ENCODE peak calls at places on chromosome 16, in six cellular contexts. E is NCI-H460, C is HT1080, J is EH, M is GOT3, X is ELR. A is an unnamed sample.

GRCh38 chr16:46929378-46930332 is 43.8 kb downstream of the DNAJA2 start:
- DNase-seq in C (peak), X (peak), E (peak), J (peak), M (peak), A (peak)

GRCh38 chr16:75733305-75734141 is 7.2 kb upstream of the CPHXL start:
- DNase-seq in J (peak), M (no peak), C (no peak), X (no peak), E (no peak), A (peak)

GRCh38 chr16:88526906-88527185 is 43.4 kb upstream of the ZC3H18 start:
- DNase-seq in C (no peak), E (no peak), J (no peak), M (no peak), X (no peak), A (no peak)

GRCh38 chr16:66858740-66859396 is 14.7 kb downstream of the CA7 start:
- DNase-seq in J (peak), X (peak), M (no peak), E (no peak), C (peak), A (peak)

GRCh38 chr16:70582280-70582978 is 58.8 kb downstream of the SF3B3 start:
- DNase-seq in C (no peak), E (no peak), M (no peak), J (peak), X (peak), A (no peak)

GRCh38 chr16:47920709-47921108 is 235.1 kb downstream of the ABCC12 start:
- DNase-seq in M (no peak), J (no peak), X (no peak), C (no peak), E (no peak), A (no peak)

GRCh38 chr16:86590501-86591144 is 12.3 kb downstream of the FOXL1 start:
- DNase-seq in E (peak), C (peak), X (peak), J (peak), M (no peak), A (peak)

GRCh38 chr16:57616871-57617270 is 11.6 kb upstream of the ADGRG1 start:
- DNase-seq in J (no peak), E (no peak), X (no peak), C (no peak), M (no peak), A (no peak)

GRCh38 chr16:85800321-85800669 is 800 bp downstream of the COX4I1 start:
- DNase-seq in E (no peak), X (peak), M (no peak), C (no peak), J (peak), A (no peak)

GRCh38 chr16:23148513-23149266 is 562 bp downstream of the USP31 start:
- DNase-seq in M (no peak), J (peak), X (peak), C (peak), E (peak), A (peak)

GRCh38 chr16:11254913-11255736 is 879 bp downstream of the SOCS1 start:
- DNase-seq in X (peak), C (no peak), J (peak), M (no peak), E (no peak), A (peak)

GRCh38 chr16:53089434-53090270 is 34.9 kb downstream of the CHD9 start:
- DNase-seq in X (no peak), E (no peak), C (peak), J (peak), M (no peak), A (no peak)

GRCh38 chr16:27444015-27444414 is 42.0 kb downstream of the IL21R start:
- DNase-seq in C (peak), X (peak), J (peak), M (no peak), E (no peak), A (peak)

GRCh38 chr16:48949636-48950035 is 332.0 kb downstream of the CBLN1 start:
- DNase-seq in J (peak), E (no peak), C (peak), X (peak), M (peak), A (peak)

GRCh38 chr16:11250091-11250785 is 5.8 kb downstream of the SOCS1 start:
- DNase-seq in J (no peak), M (no peak), X (no peak), C (no peak), E (no peak), A (no peak)

GRCh38 chr16:86239381-86239780 is 270.9 kb upstream of the FOXF1 start:
- DNase-seq in E (no peak), C (no peak), X (no peak), M (no peak), J (no peak), A (peak)

GRCh38 chr16:85402910-85403692 is 210.0 kb upstream of the GSE1 start:
- DNase-seq in C (peak), E (no peak), J (peak), X (peak), M (no peak), A (peak)

GRCh38 chr16:86075488-86075785 is 176.5 kb downstream of the IRF8 start:
- DNase-seq in X (no peak), J (peak), C (no peak), E (no peak), M (no peak), A (peak)

GRCh38 chr16:85333337-85333736 is 221.1 kb upstream of the CIBAR2 start:
- DNase-seq in M (no peak), E (no peak), C (no peak), J (no peak), X (no peak), A (no peak)

GRCh38 chr16:89270666-89271345 is 53.3 kb downstream of the ZNF778 start:
- DNase-seq in C (no peak), X (no peak), M (no peak), J (no peak), E (no peak), A (no peak)

GRCh38 chr16:57704011-57704904 is 9.7 kb downstream of the DRC7 start:
- DNase-seq in E (no peak), X (no peak), J (no peak), M (no peak), C (no peak), A (no peak)

GRCh38 chr16:52257534-52257933 is 289.4 kb downstream of the TOX3 start:
- DNase-seq in X (no peak), E (no peak), J (no peak), M (no peak), C (no peak), A (no peak)

GRCh38 chr16:89951509-89951908 is 3.0 kb downstream of the DEF8 start:
- DNase-seq in C (no peak), X (no peak), M (no peak), J (no peak), E (no peak), A (no peak)